ENCODE peak calls at places on chromosomes 3 and 15, in five cellular contexts. H is anterior cingulate cortex, F is SK-N-SH, L is NCI-H460, U is EL. K is an unnamed sample.

GRCh38 chr3:49610881-49611280 is 56.6 kb downstream of the BSN start:
- DNase-seq in H (no peak), U (no peak), F (no peak), L (no peak), K (no peak)

GRCh38 chr15:80940851-80941250 is 48.8 kb downstream of the MESD start:
- DNase-seq in U (no peak), L (no peak), H (no peak), F (no peak), K (no peak)

GRCh38 chr3:135412475-135412874 is 553.1 kb upstream of the PPP2R3A start:
- DNase-seq in U (no peak), F (no peak), H (no peak), L (no peak), K (no peak)

GRCh38 chr3:146543461-146544012 is 870 bp downstream of the PLSCR1 start:
- DNase-seq in L (no peak), H (no peak), F (no peak), U (peak), K (no peak)

GRCh38 chr15:48785195-48785594 is 25.7 kb downstream of the CEP152 start:
- DNase-seq in U (no peak), L (no peak), F (no peak), H (no peak), K (no peak)

GRCh38 chr15:78208887-78209645 is 25.3 kb downstream of the ACSBG1 start:
- DNase-seq in H (no peak), U (no peak), F (no peak), L (no peak), K (no peak)

GRCh38 chr3:104437891-104438290 is 928.8 kb upstream of the ALCAM start:
- DNase-seq in L (no peak), U (peak), F (no peak), H (peak), K (no peak)

GRCh38 chr3:181052256-181052655 is 62.7 kb upstream of the DNAJC19 start:
- DNase-seq in L (no peak), H (no peak), F (no peak), U (peak), K (no peak)

GRCh38 chr15:52204657-52205056 is 13.5 kb upstream of the GNB5 start:
- DNase-seq in H (no peak), U (no peak), F (no peak), L (no peak), K (no peak)

GRCh38 chr15:57312006-57312322 is 64.3 kb upstream of the CGNL1 start:
- DNase-seq in U (no peak), L (no peak), H (no peak), F (no peak), K (no peak)

GRCh38 chr3:134516905-134517304 is 31.0 kb downstream of the CEP63 start:
- DNase-seq in F (no peak), L (no peak), H (no peak), U (no peak), K (no peak)

GRCh38 chr3:133841196-133841595 is 35.6 kb downstream of the SRPRB start:
- DNase-seq in F (no peak), L (no peak), U (no peak), H (no peak), K (no peak)

GRCh38 chr3:72102057-72102711 is 317.2 kb upstream of the PROK2 start:
- DNase-seq in H (no peak), L (no peak), U (no peak), F (no peak), K (no peak)

GRCh38 chr3:124926426-124927116 is 8.0 kb downstream of the MUC13 start:
- DNase-seq in F (no peak), H (no peak), L (no peak), U (peak), K (no peak)

GRCh38 chr15:83322061-83322460 is 37.6 kb upstream of the BNC1 start:
- DNase-seq in F (no peak), U (peak), L (no peak), H (no peak), K (no peak)

GRCh38 chr15:52642386-52643361 is 36.5 kb downstream of the ATOSA start:
- DNase-seq in U (peak), H (no peak), F (no peak), L (no peak), K (no peak)

GRCh38 chr15:35055416-35056105 is 29.5 kb downstream of the NANOGP8 start:
- DNase-seq in H (no peak), L (no peak), U (no peak), F (no peak), K (no peak)

GRCh38 chr3:128432301-128432897 is 34.3 kb downstream of the DNAJB8 start:
- DNase-seq in L (no peak), U (no peak), F (peak), H (no peak), K (no peak)

GRCh38 chr3:41632705-41633104 is 329.2 kb downstream of the ULK4 start:
- DNase-seq in U (no peak), H (no peak), F (no peak), L (no peak), K (no peak)

GRCh38 chr3:192494176-192494575 is 233.2 kb downstream of the FGF12 start:
- DNase-seq in U (no peak), H (no peak), L (no peak), F (no peak), K (no peak)

GRCh38 chr3:154602241-154602640 is 172.3 kb upstream of the GPR149 start:
- DNase-seq in F (no peak), H (no peak), L (no peak), U (no peak), K (no peak)

GRCh38 chr3:117443014-117443413 is 733.4 kb downstream of the TUSC7 start:
- DNase-seq in L (no peak), H (no peak), U (no peak), F (no peak), K (no peak)

GRCh38 chr3:163273694-163274093 is 1777.1 kb downstream of the OTOL1 start:
- DNase-seq in L (no peak), F (no peak), H (no peak), U (no peak), K (no peak)

GRCh38 chr15:89333959-89334509 is 590 bp downstream of the POLG start:
- DNase-seq in U (no peak), H (no peak), L (no peak), F (no peak), K (no peak)

GRCh38 chr15:100727291-100727851 is 125.0 kb downstream of the ASB7 start:
- DNase-seq in U (no peak), H (no peak), L (no peak), F (peak), K (no peak)

GRCh38 chr3:11480663-11481298 is 162.9 kb downstream of the VGLL4 start:
- DNase-seq in F (no peak), L (no peak), U (no peak), H (no peak), K (no peak)

GRCh38 chr3:99172736-99173657 is 271.5 kb upstream of the DCBLD2 start:
- DNase-seq in L (peak), U (peak), F (peak), H (peak), K (no peak)

GRCh38 chr3:78613366-78614008 is 1154.3 kb downstream of the ROBO1 start:
- DNase-seq in U (no peak), F (no peak), L (no peak), H (no peak), K (no peak)

GRCh38 chr3:8986741-8987672 is 23.7 kb upstream of the RAD18 start:
- DNase-seq in U (no peak), F (no peak), L (no peak), H (no peak), K (no peak)

GRCh38 chr15:68829068-68829467 is 8.4 kb upstream of the ANP32A start:
- DNase-seq in L (no peak), U (no peak), H (peak), F (no peak), K (no peak)

GRCh38 chr15:73906346-73907017 is 19.8 kb upstream of the LOXL1 start:
- DNase-seq in L (no peak), H (no peak), F (no peak), U (peak), K (no peak)

GRCh38 chr15:48897144-48897814 is 19.3 kb downstream of the EID1 start:
- DNase-seq in L (peak), H (no peak), U (peak), F (no peak), K (no peak)

GRCh38 chr3:4776980-4777581 is 202.2 kb upstream of the BHLHE40 start:
- DNase-seq in U (no peak), F (no peak), L (peak), H (no peak), K (no peak)

GRCh38 chr3:111737712-111738097 is 121.4 kb upstream of the PHLDB2 start:
- DNase-seq in U (peak), L (no peak), H (no peak), F (no peak), K (no peak)

GRCh38 chr3:172138031-172138538 is 98.7 kb downstream of the FNDC3B start:
- DNase-seq in F (no peak), H (no peak), U (peak), L (no peak), K (no peak)

GRCh38 chr15:28123408-28124023 is 24.4 kb upstream of the OCA2 start:
- DNase-seq in F (peak), H (peak), L (peak), U (peak), K (no peak)

GRCh38 chr3:14531856-14532395 is 8.2 kb downstream of the GRIP2 start:
- DNase-seq in H (no peak), F (no peak), L (no peak), U (no peak), K (no peak)

GRCh38 chr3:171829841-171830559 is 13.1 kb upstream of the TMEM212 start:
- DNase-seq in H (no peak), F (peak), U (peak), L (peak), K (no peak)